ENCODE peak calls at places on chromosomes 2 and 18, in ten cellular contexts. M is PC-9; Y is fibroblast of lung; S is A549; Q is HCT116; N is GM23248; W is endothelial cell of umbilical vein; A is A673; H is IMR-90; C is CD8-positive, alpha-beta memory T cell. V is an unnamed sample.

GRCh38 chr2:96811916-96812315 is 4.2 kb upstream of the CNNM3 start:
- DNase-seq in W (no peak), Q (no peak), C (no peak), M (no peak), A (no peak), N (peak; percentile 68), Y (peak; percentile 18), S (no peak), H (peak; percentile 77), V (no peak)

GRCh38 chr2:19256239-19256638 is 102.2 kb downstream of the OSR1 start:
- DNase-seq in N (peak; percentile 89), C (no peak), Y (peak; percentile 91), H (peak; percentile 98), M (peak; percentile 96), S (no peak), W (peak; percentile 5), A (no peak), Q (peak; percentile 13), V (no peak)

GRCh38 chr2:134389331-134389835 is 135.5 kb downstream of the MGAT5 start:
- DNase-seq in Y (no peak), Q (no peak), S (no peak), A (no peak), W (no peak), H (no peak), N (no peak), M (no peak), C (no peak), V (no peak)

GRCh38 chr2:63614448-63614968 is 25.7 kb downstream of the MDH1 start:
- DNase-seq in M (peak; percentile 96), Q (peak; percentile 43), Y (peak; percentile 84), A (no peak), W (no peak), H (peak; percentile 61), C (no peak), N (peak; percentile 56), S (no peak), V (peak; percentile 55)

GRCh38 chr2:53417385-53417784 is 350.2 kb upstream of the CHAC2 start:
- DNase-seq in M (no peak), H (no peak), Q (no peak), N (no peak), A (no peak), C (no peak), W (no peak), S (no peak), Y (no peak), V (no peak)

GRCh38 chr2:31138037-31138962 is at the start of gene GALNT14:
- DNase-seq in N (peak; percentile 82), Y (peak; percentile 27), A (peak; percentile 79), W (no peak), Q (no peak), S (peak; percentile 96), M (peak; percentile 64), H (peak; percentile 7), C (peak; percentile 9), V (peak; percentile 56)

GRCh38 chr2:112137516-112138142 is 556 bp upstream of the FBLN7 start:
- DNase-seq in C (no peak), W (no peak), M (no peak), N (peak; percentile 76), H (peak; percentile 37), A (no peak), S (no peak), Q (no peak), Y (peak; percentile 3), V (no peak)

GRCh38 chr2:28664120-28664842 is 87.3 kb upstream of the PPP1CB start:
- DNase-seq in N (peak; percentile 44), M (no peak), Y (no peak), H (peak; percentile 54), S (no peak), A (no peak), Q (no peak), W (peak; percentile 82), C (no peak), V (no peak)

GRCh38 chr18:54100920-54101319 is 123.5 kb downstream of the MBD2 start:
- DNase-seq in H (no peak), N (peak; percentile 40), W (no peak), C (no peak), Y (peak; percentile 65), Q (no peak), A (no peak), S (no peak), M (no peak), V (no peak)

GRCh38 chr2:1751768-1752725 is 7.7 kb upstream of the PXDN start:
- DNase-seq in S (no peak), H (no peak), Y (no peak), A (no peak), W (no peak), N (no peak), M (no peak), C (no peak), Q (no peak), V (peak; percentile 37)

GRCh38 chr2:88692187-88692586 is 714 bp downstream of the RPIA start:
- DNase-seq in S (peak; percentile 35), A (peak; percentile 33), N (peak; percentile 56), Y (peak; percentile 2), Q (no peak), W (no peak), C (peak; percentile 17), M (no peak), H (peak; percentile 7), V (no peak)

GRCh38 chr2:46344696-46345095 is 47.5 kb downstream of the EPAS1 start:
- DNase-seq in M (no peak), N (no peak), W (no peak), S (no peak), C (no peak), Y (no peak), Q (no peak), A (no peak), H (no peak), V (no peak)

GRCh38 chr2:153405196-153405595 is 73.4 kb downstream of the RPRM start:
- DNase-seq in W (no peak), M (no peak), Q (no peak), Y (no peak), H (no peak), A (no peak), C (no peak), N (no peak), S (no peak), V (no peak)

GRCh38 chr2:142857247-142858154 is 20.0 kb upstream of the KYNU start:
- DNase-seq in A (no peak), W (no peak), N (peak; percentile 62), Q (no peak), Y (peak; percentile 30), H (peak; percentile 46), C (no peak), M (peak; percentile 77), S (no peak), V (no peak)

GRCh38 chr18:5282770-5283169 is 12.8 kb downstream of the ZBTB14 start:
- DNase-seq in W (no peak), N (no peak), S (no peak), H (no peak), Q (no peak), A (no peak), C (no peak), M (no peak), Y (no peak), V (no peak)

GRCh38 chr18:5275872-5276271 is 19.7 kb downstream of the ZBTB14 start:
- DNase-seq in A (peak; percentile 43), H (no peak), W (no peak), Q (no peak), N (no peak), S (no peak), C (no peak), M (no peak), Y (no peak), V (no peak)

GRCh38 chr18:5276947-5277346 is 18.6 kb downstream of the ZBTB14 start:
- DNase-seq in H (no peak), Y (no peak), A (no peak), S (no peak), Q (no peak), M (no peak), C (no peak), N (no peak), W (no peak), V (no peak)
- H3K4me3 ChIP-seq in H (no peak overlapping the region), Y (no peak overlapping the region), A (no peak overlapping the region), S (no peak overlapping the region), Q (no peak overlapping the region), M (no peak overlapping the region), C (no peak overlapping the region), N (no peak overlapping the region), W (no peak overlapping the region), V (no peak overlapping the region)

DNA sequence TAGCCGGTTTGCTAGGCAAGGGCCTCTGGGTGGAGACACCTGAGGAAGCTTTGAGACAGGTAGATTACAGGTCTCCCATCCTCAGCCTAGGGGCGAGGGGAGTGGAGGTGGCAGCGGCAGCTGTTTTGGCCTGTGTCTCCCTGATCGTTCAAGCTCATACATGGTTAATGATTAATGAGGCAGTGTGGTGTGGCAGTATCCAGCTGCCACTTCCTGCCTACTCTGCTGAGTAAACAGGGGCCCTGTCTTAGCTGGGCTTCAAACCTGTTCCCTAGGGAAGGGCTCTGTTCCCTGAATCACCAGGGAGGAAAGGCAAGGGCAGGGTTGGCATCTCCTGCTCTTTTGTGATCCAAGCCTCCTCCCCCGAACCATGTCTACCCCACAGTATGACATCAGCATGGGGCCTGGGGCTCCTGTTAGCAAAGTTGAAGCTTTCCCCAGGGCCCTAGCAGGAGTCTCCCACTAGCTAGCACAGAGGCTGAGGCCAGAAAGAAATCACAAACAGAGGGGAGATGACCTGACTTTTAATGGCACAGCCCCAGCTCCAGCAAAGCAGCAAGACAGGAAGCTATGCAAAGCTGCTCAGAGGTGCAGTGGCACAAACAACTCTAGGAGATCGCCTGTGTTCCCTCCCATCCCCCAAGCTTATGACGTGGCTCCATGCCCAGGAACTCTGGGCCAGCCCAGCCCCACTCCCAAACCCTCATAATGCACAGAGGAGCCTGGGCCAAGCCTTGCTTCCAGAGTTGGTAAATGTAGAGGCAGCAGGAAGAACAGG is 3.7 kb upstream of the TUBA4B start:
- DNase-seq in S (peak; percentile 55), H (peak; percentile 75), M (peak; percentile 81), Q (no peak), A (peak; percentile 93), N (peak; percentile 92), C (peak; percentile 61), W (peak; percentile 85), Y (peak; percentile 70), V (peak; percentile 52)
- H3K4me1 ChIP-seq in S (peaks cover 66% of the 10 kb centered on the region), H (peaks cover 44% of the 10 kb centered on the region), M (peaks cover 66% of the 10 kb centered on the region), Q (peaks cover 35% of the 10 kb centered on the region), A (peaks cover 43% of the 10 kb centered on the region), N (peaks cover 54% of the 10 kb centered on the region), C (peaks cover 74% of the 10 kb centered on the region), W (peaks cover 50% of the 10 kb centered on the region), Y (peaks cover 23% of the 10 kb centered on the region), V (peaks cover 44% of the 10 kb centered on the region)

GRCh38 chr18:3540805-3541548 is 91.0 kb downstream of the TGIF1 start:
- DNase-seq in A (no peak), S (no peak), M (peak; percentile 81), N (no peak), W (no peak), H (no peak), Y (no peak), Q (no peak), C (no peak), V (no peak)
- H3K4me3 ChIP-seq in A (no peak overlapping the region), S (no peak overlapping the region), M (peak overlapping the region; percentile 38), N (no peak overlapping the region), W (no peak overlapping the region), H (no peak overlapping the region), Y (no peak overlapping the region), Q (no peak overlapping the region), C (no peak overlapping the region), V (no peak overlapping the region)

DNA sequence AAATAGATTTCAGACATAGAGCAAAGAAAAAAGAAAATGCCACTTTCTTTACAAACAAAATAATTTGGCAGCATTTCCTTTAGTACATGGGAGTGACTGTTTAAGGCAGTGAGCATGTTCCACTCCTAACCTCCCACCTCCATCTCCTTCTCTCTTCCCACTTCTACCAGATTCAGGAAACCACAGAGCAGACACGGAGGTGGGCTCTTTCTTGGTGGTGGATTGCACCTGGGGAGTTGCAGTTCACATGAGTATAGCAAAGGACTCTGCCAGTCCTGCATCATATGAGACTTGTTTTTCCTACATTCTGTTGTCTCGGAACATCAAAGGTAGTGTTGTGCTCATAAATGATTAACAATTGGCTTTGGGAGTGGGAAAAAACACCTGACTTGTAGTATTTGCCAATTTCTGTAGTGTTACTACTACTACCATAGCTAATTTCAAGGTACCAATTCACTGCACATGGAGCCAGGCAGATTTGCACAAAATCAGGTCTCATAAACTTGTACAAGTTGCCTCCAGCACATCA is 137.2 kb downstream of the SPP2 start:
- DNase-seq in Q (no peak), Y (no peak), N (no peak), W (no peak), M (no peak), C (no peak), H (no peak), S (no peak), A (no peak), V (no peak)
- H3K4me1 ChIP-seq in Q (no peaks in the 10 kb centered on the region), Y (no peaks in the 10 kb centered on the region), N (no peaks in the 10 kb centered on the region), W (no peaks in the 10 kb centered on the region), M (no peaks in the 10 kb centered on the region), C (no peaks in the 10 kb centered on the region), H (no peaks in the 10 kb centered on the region), S (peaks cover 11% of the 10 kb centered on the region), A (no peaks in the 10 kb centered on the region), V (no peaks in the 10 kb centered on the region)